ENCODE peak calls at places on chromosomes 11 and 22, in six cellular contexts. G, O, T, W, V and H are unnamed samples.

GRCh38 chr11:41978951-41979350 is 519.5 kb upstream of the LRRC4C start:
- DNase-seq in O (no peak), W (no peak), V (no peak), T (no peak), G (no peak), H (no peak)

GRCh38 chr11:88535916-88536547 is 198.5 kb upstream of the CTSC start:
- DNase-seq in T (peak; percentile 40), W (no peak), O (no peak), V (no peak), G (peak; percentile 92), H (no peak)

GRCh38 chr22:37019309-37020191 is at the start of the genes MPST and TST:
- DNase-seq in T (no peak), V (peak; percentile 85), W (peak; percentile 76), G (peak; percentile 61), O (no peak), H (peak; percentile 69)

GRCh38 chr11:26715133-26715532 is 6.7 kb downstream of the SLC5A12 start:
- DNase-seq in O (no peak), T (no peak), W (no peak), V (no peak), G (no peak), H (no peak)

GRCh38 chr11:129814244-129814992 is 1.2 kb upstream of the TMEM45B start:
- DNase-seq in G (no peak), W (no peak), O (no peak), V (no peak), T (no peak), H (no peak)

GRCh38 chr11:74634537-74634936 is 42.2 kb downstream of the POLD3 start:
- DNase-seq in W (peak; percentile 52), G (peak; percentile 66), V (no peak), O (no peak), T (peak; percentile 33), H (peak; percentile 12)

GRCh38 chr11:133966924-133967598 is 10.3 kb upstream of the IGSF9B start:
- DNase-seq in V (peak; percentile 60), T (peak; percentile 28), W (peak; percentile 49), O (no peak), G (no peak), H (no peak)

GRCh38 chr22:22403771-22404170 is 104.8 kb downstream of the ZNF280B start:
- DNase-seq in T (no peak), G (no peak), O (no peak), W (no peak), V (no peak), H (no peak)

GRCh38 chr11:74611369-74611861 is 19.0 kb downstream of the POLD3 start:
- DNase-seq in T (peak; percentile 18), G (peak; percentile 87), W (no peak), V (no peak), O (no peak), H (no peak)

GRCh38 chr11:130070829-130071205 is 1.1 kb downstream of the APLP2 start:
- DNase-seq in T (peak; percentile 4), O (no peak), V (no peak), G (peak; percentile 36), W (no peak), H (no peak)

GRCh38 chr11:121464352-121464946 is 11.7 kb upstream of the SORL1-AS1 start:
- DNase-seq in W (peak; percentile 80), G (peak; percentile 94), O (peak; percentile 77), T (peak; percentile 47), V (peak; percentile 22), H (peak; percentile 56)

GRCh38 chr11:44766112-44766971 is 39.6 kb downstream of the TSPAN18 start:
- DNase-seq in V (peak; percentile 25), O (no peak), G (peak; percentile 93), W (peak; percentile 56), T (no peak), H (no peak)

GRCh38 chr11:128316541-128317206 is 270.7 kb downstream of the ETS1 start:
- DNase-seq in V (no peak), W (no peak), G (no peak), T (no peak), O (no peak), H (no peak)
- TF ChIP-seq POLR2A in V (no peak), W (no peak), G (no peak), T (no peak), O (no peak), H (no peak)

GRCh38 chr11:65501530-65502273 is 2.9 kb downstream of the MALAT1 start:
- DNase-seq in V (no peak), G (peak; percentile 56), W (no peak), O (peak; percentile 40), T (no peak), H (no peak)

GRCh38 chr11:65498977-65499712 is at the start of gene MALAT1:
- DNase-seq in O (peak; percentile 98), T (no peak), W (peak; percentile 94), G (peak; percentile 94), V (peak; percentile 96), H (no peak)

GRCh38 chr11:65499713-65500261 is 942 bp downstream of the MALAT1 start:
- DNase-seq in O (no peak), T (no peak), G (no peak), V (no peak), W (no peak), H (no peak)

GRCh38 chr11:65501005-65501529 is 2.2 kb downstream of the MALAT1 start:
- DNase-seq in G (peak; percentile 42), W (no peak), T (no peak), O (no peak), V (no peak), H (no peak)

DNA sequence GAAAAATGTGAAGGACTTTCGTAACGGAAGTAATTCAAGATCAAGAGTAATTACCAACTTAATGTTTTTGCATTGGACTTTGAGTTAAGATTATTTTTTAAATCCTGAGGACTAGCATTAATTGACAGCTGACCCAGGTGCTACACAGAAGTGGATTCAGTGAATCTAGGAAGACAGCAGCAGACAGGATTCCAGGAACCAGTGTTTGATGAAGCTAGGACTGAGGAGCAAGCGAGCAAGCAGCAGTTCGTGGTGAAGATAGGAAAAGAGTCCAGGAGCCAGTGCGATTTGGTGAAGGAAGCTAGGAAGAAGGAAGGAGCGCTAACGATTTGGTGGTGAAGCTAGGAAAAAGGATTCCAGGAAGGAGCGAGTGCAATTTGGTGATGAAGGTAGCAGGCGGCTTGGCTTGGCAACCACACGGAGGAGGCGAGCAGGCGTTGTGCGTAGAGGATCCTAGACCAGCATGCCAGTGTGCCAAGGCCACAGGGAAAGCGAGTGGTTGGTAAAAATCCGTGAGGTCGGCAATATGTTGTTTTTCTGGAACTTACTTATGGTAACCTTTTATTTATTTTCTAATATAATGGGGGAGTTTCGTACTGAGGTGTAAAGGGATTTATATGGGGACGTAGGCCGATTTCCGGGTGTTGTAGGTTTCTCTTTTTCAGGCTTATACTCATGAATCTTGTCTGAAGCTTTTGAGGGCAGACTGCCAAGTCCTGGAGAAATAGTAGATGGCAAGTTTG is 1.6 kb downstream of the MALAT1 start:
- DNase-seq in G (peak; percentile 58), W (no peak), V (peak; percentile 59), T (no peak), O (no peak), H (no peak)
- TF ChIP-seq POLR2A in G (no peak), W (peak; percentile 6), V (peak; percentile 80), T (peak; percentile 82), O (peak; percentile 65), H (peak; percentile 89)

GRCh38 chr11:119666061-119666460 is 62.9 kb downstream of the NECTIN1 start:
- DNase-seq in W (no peak), T (no peak), O (no peak), V (no peak), G (no peak), H (no peak)

GRCh38 chr11:119666463-119667131 is 62.4 kb downstream of the NECTIN1 start:
- DNase-seq in O (peak; percentile 77), W (peak; percentile 77), T (peak; percentile 63), G (peak; percentile 47), V (peak; percentile 83), H (peak; percentile 86)

GRCh38 chr11:119663279-119663678 is 65.7 kb downstream of the NECTIN1 start:
- DNase-seq in O (no peak), V (no peak), T (no peak), G (no peak), W (no peak), H (no peak)

GRCh38 chr11:119664701-119665420 is 64.1 kb downstream of the NECTIN1 start:
- DNase-seq in G (no peak), V (no peak), W (no peak), O (no peak), T (no peak), H (no peak)

GRCh38 chr11:119664063-119664572 is 64.9 kb downstream of the NECTIN1 start:
- DNase-seq in O (peak; percentile 58), W (no peak), G (peak; percentile 16), T (no peak), V (peak; percentile 68), H (no peak)
- TF ChIP-seq POLR2A in O (no peak), W (no peak), G (no peak), T (no peak), V (no peak), H (no peak)

GRCh38 chr11:7518811-7519562 is 5.2 kb downstream of the PPFIBP2 start:
- DNase-seq in T (no peak), V (no peak), W (no peak), O (no peak), G (no peak), H (no peak)

GRCh38 chr11:7520011-7520942 is 6.5 kb downstream of the PPFIBP2 start:
- DNase-seq in O (no peak), W (no peak), T (no peak), G (no peak), V (no peak), H (no peak)

GRCh38 chr11:7522106-7522505 is 8.3 kb downstream of the PPFIBP2 start:
- DNase-seq in O (no peak), V (no peak), W (no peak), T (no peak), G (no peak), H (no peak)

GRCh38 chr11:7522546-7522945 is 8.7 kb downstream of the PPFIBP2 start:
- DNase-seq in W (no peak), V (no peak), T (no peak), O (no peak), G (no peak), H (no peak)

GRCh38 chr11:7520981-7521487 is 7.2 kb downstream of the PPFIBP2 start:
- DNase-seq in T (no peak), G (no peak), W (no peak), O (no peak), V (no peak), H (no peak)
- TF ChIP-seq POLR2A in T (no peak), G (no peak), W (no peak), O (no peak), V (no peak), H (no peak)

GRCh38 chr11:65414776-65415498 is 7.7 kb upstream of the NEAT1 start:
- DNase-seq in T (no peak), G (peak; percentile 39), O (peak; percentile 39), V (no peak), W (peak; percentile 18), H (no peak)
- TF ChIP-seq POLR2A in T (no peak), G (no peak), O (no peak), V (no peak), W (no peak), H (no peak)